ENCODE peak calls at places on chromosomes 2 and 18, in four cellular contexts. G is K562, Z is HepG2, L is GM12878. Q is an unnamed sample.

GRCh38 chr2:85839461-85839860 is 49.3 kb downstream of the ST3GAL5 start:
- DNase-seq in Z (no peak), G (no peak), L (no peak), Q (no peak)

GRCh38 chr18:30280861-30281470 is 761.6 kb downstream of the DSC3 start:
- DNase-seq in L (no peak), Z (peak; percentile 42), G (peak; percentile 4), Q (no peak)

GRCh38 chr18:50038448-50038847 is 156.5 kb downstream of the MYO5B start:
- DNase-seq in Z (no peak), L (no peak), G (peak; percentile 11), Q (no peak)

GRCh38 chr18:56257215-56257614 is 381.2 kb downstream of the TXNL1 start:
- DNase-seq in Z (no peak), G (no peak), L (peak; percentile 28), Q (no peak)

GRCh38 chr2:47661310-47661709 is 121.6 kb upstream of the MSH6 start:
- DNase-seq in L (no peak), Z (no peak), G (no peak), Q (no peak)

GRCh38 chr18:35076556-35076955 is 35.3 kb downstream of the MAPRE2 start:
- DNase-seq in G (no peak), Z (no peak), L (no peak), Q (no peak)

GRCh38 chr2:196944570-196944969 is 18.1 kb upstream of the PGAP1 start:
- DNase-seq in L (no peak), G (no peak), Z (no peak), Q (no peak)

GRCh38 chr18:44685296-44685695 is 4.6 kb downstream of the SETBP1 start:
- DNase-seq in G (no peak), L (no peak), Z (no peak), Q (no peak)

GRCh38 chr18:50009772-50010171 is 185.2 kb downstream of the MYO5B start:
- DNase-seq in G (peak; percentile 27), Z (peak; percentile 49), L (peak; percentile 25), Q (peak; percentile 21)

GRCh38 chr18:52312321-52312720 is 27.7 kb upstream of the DCC start:
- DNase-seq in L (no peak), G (no peak), Z (no peak), Q (no peak)

GRCh38 chr18:42409005-42409404 is 454.0 kb downstream of the PIK3C3 start:
- DNase-seq in G (no peak), Z (no peak), L (no peak), Q (no peak)

GRCh38 chr2:178761759-178762371 is 45.4 kb downstream of the TTN start:
- DNase-seq in G (peak; percentile 35), L (peak; percentile 12), Z (peak; percentile 60), Q (peak; percentile 58)

GRCh38 chr2:226660524-226660923 is 139.1 kb downstream of the IRS1 start:
- DNase-seq in G (no peak), Z (no peak), L (no peak), Q (no peak)

GRCh38 chr2:26702025-26702424 is 9.5 kb downstream of the KCNK3 start:
- DNase-seq in G (no peak), Z (no peak), L (no peak), Q (no peak)

GRCh38 chr18:8747440-8747937 is 42.1 kb downstream of the MTCL1 start:
- DNase-seq in L (no peak), Z (no peak), G (no peak), Q (peak; percentile 54)

GRCh38 chr2:11123856-11124759 is 31.2 kb upstream of the SLC66A3 start:
- DNase-seq in L (no peak), Z (peak; percentile 43), G (peak; percentile 74), Q (peak; percentile 85)

GRCh38 chr18:57833441-57834101 is 30.5 kb upstream of the ATP8B1 start:
- DNase-seq in Z (peak; percentile 16), L (peak; percentile 55), G (peak; percentile 52), Q (no peak)

GRCh38 chr2:101805146-101806088 is 107.9 kb downstream of the MAP4K4 start:
- DNase-seq in G (no peak), L (no peak), Z (no peak), Q (peak; percentile 6)

GRCh38 chr18:74142251-74142650 is 5.4 kb downstream of the FBXO15 start:
- DNase-seq in G (no peak), L (no peak), Z (no peak), Q (no peak)

GRCh38 chr2:37656512-37657423 is 14.7 kb downstream of the CDC42EP3 start:
- DNase-seq in G (no peak), Z (no peak), L (no peak), Q (no peak)

GRCh38 chr2:163794635-163795034 is 58.8 kb upstream of the FIGN start:
- DNase-seq in Z (no peak), L (no peak), G (no peak), Q (no peak)

GRCh38 chr2:215617060-215617824 is 181.4 kb upstream of the FN1 start:
- DNase-seq in Z (peak; percentile 98), G (no peak), L (no peak), Q (peak; percentile 24)

GRCh38 chr18:50393802-50394201 is 19.0 kb downstream of the SKA1 start:
- DNase-seq in Z (peak; percentile 81), G (no peak), L (no peak), Q (no peak)

GRCh38 chr2:2812117-2812516 is 481.0 kb upstream of the MYT1L start:
- DNase-seq in L (no peak), Z (no peak), G (no peak), Q (no peak)

GRCh38 chr2:2812648-2813047 is 481.6 kb upstream of the MYT1L start:
- DNase-seq in Z (no peak), G (no peak), L (no peak), Q (no peak)

GRCh38 chr2:2809771-2810170 is 478.7 kb upstream of the MYT1L start:
- DNase-seq in G (no peak), L (no peak), Z (no peak), Q (no peak)

GRCh38 chr2:2808551-2809058 is 477.5 kb upstream of the MYT1L start:
- DNase-seq in L (no peak), G (no peak), Z (no peak), Q (no peak)

DNA sequence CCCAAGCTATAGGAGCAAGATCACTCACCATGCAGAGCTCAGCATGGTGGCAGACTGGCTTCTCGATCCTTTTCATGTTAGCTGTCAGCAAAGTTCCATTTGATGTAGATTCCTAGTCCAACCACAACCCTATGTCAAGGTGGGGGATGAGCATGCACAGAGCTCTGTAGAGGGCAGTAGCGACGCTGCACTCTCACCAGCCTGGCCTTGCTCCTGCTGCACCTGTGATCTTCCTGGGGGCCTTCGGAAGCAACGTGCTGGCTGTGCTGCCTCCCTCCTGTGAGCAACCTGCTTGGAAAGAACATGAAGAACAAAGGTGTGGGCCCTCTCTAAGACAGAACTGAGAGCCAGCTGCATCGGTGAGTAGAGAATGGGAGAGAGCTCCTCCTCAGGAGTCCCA is 479.4 kb upstream of the MYT1L start:
- DNase-seq in G (no peak), Z (no peak), L (no peak), Q (no peak)
- TF ChIP-seq CHD2 in G (no peak), Z (no peak), L (no peak), Q (no peak)

DNA sequence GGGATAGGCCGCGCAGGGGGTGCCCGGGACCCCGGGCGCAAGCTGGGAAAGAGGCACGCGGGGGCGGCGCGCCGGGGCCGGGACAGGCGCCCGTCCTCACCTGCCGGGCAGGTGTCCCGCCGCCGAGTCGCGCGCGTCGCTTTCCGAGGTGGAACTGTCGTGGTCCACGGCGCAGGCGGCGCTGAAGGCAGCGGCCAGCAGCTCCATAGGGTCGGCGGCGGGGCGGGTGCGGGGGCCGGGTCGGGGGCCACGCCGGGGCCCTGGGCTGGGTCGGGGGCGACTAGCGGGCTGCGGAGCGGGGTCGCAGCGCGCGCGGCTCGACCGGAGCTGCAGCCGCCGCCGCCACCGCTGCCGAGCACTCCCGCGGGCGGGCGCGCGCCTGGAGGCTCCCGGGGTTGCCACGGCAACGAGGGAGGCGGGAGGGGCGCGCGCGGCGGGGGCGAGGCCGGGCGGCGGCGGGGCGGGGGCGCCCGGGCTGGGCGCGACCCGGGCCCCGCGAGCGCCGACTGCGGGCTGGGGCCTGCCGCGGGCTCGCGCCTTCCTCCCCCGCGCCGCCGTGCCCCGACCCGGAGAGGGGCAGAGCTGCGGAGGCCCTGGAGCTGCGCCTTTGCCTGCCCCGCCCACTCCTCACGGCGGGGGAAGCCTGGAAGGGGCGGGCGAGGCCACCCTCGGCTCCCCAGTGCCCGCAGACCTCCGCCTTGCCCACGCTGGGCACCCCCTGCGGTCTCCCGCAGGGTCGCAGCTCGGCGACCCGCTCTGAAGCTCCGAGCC is 57.9 kb downstream of the SNORC start:
- DNase-seq in Z (no peak), G (no peak), L (no peak), Q (peak; percentile 31)
- TF ChIP-seq BHLHE40 in Z (no peak), G (no peak), L (no peak), Q (no peak)

GRCh38 chr2:127611076-127611925 is 34.7 kb upstream of the GPR17 start:
- DNase-seq in Z (no peak), L (no peak), G (no peak), Q (no peak)
- H3K4me1 ChIP-seq in Z (no peaks in the 10 kb centered on the region), L (no peaks in the 10 kb centered on the region), G (no peaks in the 10 kb centered on the region), Q (no peaks in the 10 kb centered on the region)

DNA sequence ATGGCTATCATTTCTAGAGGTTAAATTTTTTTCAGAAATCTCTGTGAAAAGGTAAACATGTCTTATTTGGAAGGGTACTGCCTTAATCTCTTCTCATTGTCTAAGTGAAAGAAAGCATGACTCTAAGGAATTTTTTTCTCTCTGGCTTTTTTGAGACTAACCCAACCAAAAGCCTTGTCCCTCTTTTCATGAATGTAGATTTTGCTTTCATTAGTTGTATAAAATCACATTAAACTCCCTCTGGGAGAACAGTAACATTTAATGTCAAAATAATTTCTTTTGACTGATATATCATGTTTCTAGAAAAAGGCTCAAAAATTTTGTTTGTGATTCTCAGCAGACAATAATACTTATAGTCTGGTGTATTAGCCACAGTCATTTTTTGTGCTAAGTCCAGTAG is 168.4 kb upstream of the SPOPL start:
- DNase-seq in G (no peak), L (no peak), Z (no peak), Q (no peak)
- TF ChIP-seq CHD2 in G (no peak), L (no peak), Z (no peak), Q (no peak)

GRCh38 chr2:84694088-84694622 is 177.9 kb downstream of the DNAH6 start:
- DNase-seq in Z (no peak), L (no peak), G (no peak), Q (no peak)
- TF ChIP-seq BHLHE40 in Z (no peak), L (no peak), G (no peak), Q (no peak)

GRCh38 chr2:8983571-8983970 is 19.9 kb downstream of the MBOAT2 start:
- DNase-seq in L (no peak), Z (no peak), G (no peak), Q (no peak)
- H3K4me1 ChIP-seq in L (peaks cover 20% of the 10 kb centered on the region), Z (no peaks in the 10 kb centered on the region), G (peaks cover 65% of the 10 kb centered on the region), Q (peaks cover 22% of the 10 kb centered on the region)

DNA sequence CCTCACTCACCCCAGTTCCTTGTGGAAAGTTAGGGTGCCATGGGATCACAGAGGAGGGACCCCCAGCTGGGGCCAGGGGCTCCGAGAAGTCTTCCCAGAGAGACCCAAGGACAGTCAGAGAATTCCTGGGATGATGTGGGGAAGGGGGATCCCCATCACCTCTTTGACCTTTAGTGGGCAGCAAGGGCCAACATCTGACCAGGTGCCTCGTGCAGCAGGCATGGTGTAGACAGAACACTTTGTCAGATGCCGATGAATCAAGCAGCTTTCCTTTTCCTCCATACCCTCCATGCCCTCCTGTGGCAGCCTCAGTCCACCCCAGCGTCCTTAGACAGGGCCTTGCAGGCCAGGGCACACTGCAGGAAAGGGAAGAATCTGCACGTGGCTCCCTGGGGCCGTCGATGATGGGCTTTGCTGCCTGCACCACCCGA is 26.4 kb downstream of the GPR55 start:
- DNase-seq in Z (no peak), G (no peak), L (no peak), Q (no peak)
- TF ChIP-seq CHD2 in Z (no peak), G (no peak), L (no peak), Q (no peak)